ENCODE peak calls at places on chromosomes 2 and 18, in nine cellular contexts. One of them, this sample, is unnamed.
A peak's percentile ranks its signal among the peaks of the same experiment; 100 is the strongest.

GRCh38 chr2:187689372-187689771 is 135.1 kb upstream of the TFPI start:
- DNase-seq in HFFc6: peak; percentile 29
- DNase-seq in OCI-LY7: no peak
- DNase-seq in heart left ventricle: no peak
- DNase-seq in BE2C: no peak
- DNase-seq in stomach: no peak
- DNase-seq in HepG2: no peak
- DNase-seq in mesothelial cell of epicardium: no peak
- DNase-seq in BJ: peak; percentile 5
- DNase-seq in this sample: no peak

GRCh38 chr18:12318857-12319256 is 10.8 kb downstream of the TUBB6 start:
- DNase-seq in HFFc6: no peak
- DNase-seq in OCI-LY7: no peak
- DNase-seq in heart left ventricle: no peak
- DNase-seq in BE2C: no peak
- DNase-seq in stomach: no peak
- DNase-seq in HepG2: no peak
- DNase-seq in mesothelial cell of epicardium: no peak
- DNase-seq in BJ: no peak
- DNase-seq in this sample: no peak

GRCh38 chr18:79924814-79925655 is 26.4 kb downstream of the SLC66A2 start:
- DNase-seq in HFFc6: no peak
- DNase-seq in OCI-LY7: no peak
- DNase-seq in heart left ventricle: peak; percentile 49
- DNase-seq in BE2C: no peak
- DNase-seq in stomach: peak; percentile 21
- DNase-seq in HepG2: no peak
- DNase-seq in mesothelial cell of epicardium: no peak
- DNase-seq in BJ: no peak
- DNase-seq in this sample: peak; percentile 75

GRCh38 chr18:74485860-74486849 is 10.0 kb upstream of the CNDP2 start:
- DNase-seq in HFFc6: no peak
- DNase-seq in OCI-LY7: no peak
- DNase-seq in heart left ventricle: no peak
- DNase-seq in BE2C: no peak
- DNase-seq in stomach: no peak
- DNase-seq in HepG2: no peak
- DNase-seq in mesothelial cell of epicardium: no peak
- DNase-seq in BJ: no peak
- DNase-seq in this sample: peak; percentile 62

GRCh38 chr2:86054539-86055082 is 51.1 kb downstream of the POLR1A start:
- DNase-seq in HFFc6: no peak
- DNase-seq in OCI-LY7: no peak
- DNase-seq in heart left ventricle: no peak
- DNase-seq in BE2C: no peak
- DNase-seq in stomach: no peak
- DNase-seq in HepG2: no peak
- DNase-seq in mesothelial cell of epicardium: no peak
- DNase-seq in BJ: no peak
- DNase-seq in this sample: peak; percentile 73

GRCh38 chr2:197273485-197273884 is 37.1 kb downstream of the ANKRD44 start:
- DNase-seq in HFFc6: no peak
- DNase-seq in OCI-LY7: no peak
- DNase-seq in heart left ventricle: peak; percentile 37
- DNase-seq in BE2C: peak; percentile 57
- DNase-seq in stomach: peak; percentile 90
- DNase-seq in HepG2: no peak
- DNase-seq in mesothelial cell of epicardium: no peak
- DNase-seq in BJ: no peak
- DNase-seq in this sample: no peak

GRCh38 chr2:223538920-223539440 is 63.2 kb downstream of the SCG2 start:
- DNase-seq in HFFc6: no peak
- DNase-seq in OCI-LY7: no peak
- DNase-seq in heart left ventricle: peak; percentile 31
- DNase-seq in BE2C: peak; percentile 52
- DNase-seq in stomach: no peak
- DNase-seq in HepG2: no peak
- DNase-seq in mesothelial cell of epicardium: no peak
- DNase-seq in BJ: no peak
- DNase-seq in this sample: no peak

GRCh38 chr2:141411419-141411818 is 719.4 kb downstream of the LRP1B start:
- DNase-seq in HFFc6: no peak
- DNase-seq in OCI-LY7: no peak
- DNase-seq in heart left ventricle: no peak
- DNase-seq in BE2C: no peak
- DNase-seq in stomach: no peak
- DNase-seq in HepG2: no peak
- DNase-seq in mesothelial cell of epicardium: no peak
- DNase-seq in BJ: no peak
- DNase-seq in this sample: no peak

GRCh38 chr18:74281639-74282358 is 10.0 kb downstream of the CYB5A start:
- DNase-seq in HFFc6: no peak
- DNase-seq in OCI-LY7: no peak
- DNase-seq in heart left ventricle: no peak
- DNase-seq in BE2C: no peak
- DNase-seq in stomach: no peak
- DNase-seq in HepG2: peak; percentile 81
- DNase-seq in mesothelial cell of epicardium: no peak
- DNase-seq in BJ: no peak
- DNase-seq in this sample: no peak

GRCh38 chr2:216742411-216742810 is 47.1 kb upstream of the IGFBP5 start:
- DNase-seq in HFFc6: no peak
- DNase-seq in OCI-LY7: no peak
- DNase-seq in heart left ventricle: peak; percentile 65
- DNase-seq in BE2C: no peak
- DNase-seq in stomach: no peak
- DNase-seq in HepG2: no peak
- DNase-seq in mesothelial cell of epicardium: no peak
- DNase-seq in BJ: no peak
- DNase-seq in this sample: no peak

GRCh38 chr2:172253190-172254052 is 150.7 kb upstream of the DLX2 start:
- DNase-seq in HFFc6: peak; percentile 100
- DNase-seq in OCI-LY7: no peak
- DNase-seq in heart left ventricle: no peak
- DNase-seq in BE2C: peak; percentile 38
- DNase-seq in stomach: peak; percentile 50
- DNase-seq in HepG2: peak; percentile 91
- DNase-seq in mesothelial cell of epicardium: no peak
- DNase-seq in BJ: peak; percentile 95
- DNase-seq in this sample: peak; percentile 89

GRCh38 chr2:20524412-20525040 is 77.7 kb downstream of the RHOB start:
- DNase-seq in HFFc6: no peak
- DNase-seq in OCI-LY7: peak; percentile 65
- DNase-seq in heart left ventricle: peak; percentile 86
- DNase-seq in BE2C: peak; percentile 54
- DNase-seq in stomach: no peak
- DNase-seq in HepG2: no peak
- DNase-seq in mesothelial cell of epicardium: no peak
- DNase-seq in BJ: no peak
- DNase-seq in this sample: no peak

GRCh38 chr18:7921938-7922587 is 354.9 kb downstream of the PTPRM start:
- DNase-seq in HFFc6: peak; percentile 42
- DNase-seq in OCI-LY7: no peak
- DNase-seq in heart left ventricle: no peak
- DNase-seq in BE2C: no peak
- DNase-seq in stomach: no peak
- DNase-seq in HepG2: peak; percentile 76
- DNase-seq in mesothelial cell of epicardium: no peak
- DNase-seq in BJ: no peak
- DNase-seq in this sample: no peak

GRCh38 chr2:162710282-162710891 is 128.2 kb downstream of the KCNH7 start:
- DNase-seq in HFFc6: no peak
- DNase-seq in OCI-LY7: no peak
- DNase-seq in heart left ventricle: no peak
- DNase-seq in BE2C: no peak
- DNase-seq in stomach: peak; percentile 45
- DNase-seq in HepG2: peak; percentile 61
- DNase-seq in mesothelial cell of epicardium: no peak
- DNase-seq in BJ: no peak
- DNase-seq in this sample: no peak

GRCh38 chr2:84314901-84315330 is 144.2 kb downstream of the SUCLG1 start:
- DNase-seq in HFFc6: peak; percentile 71
- DNase-seq in OCI-LY7: peak; percentile 79
- DNase-seq in heart left ventricle: peak; percentile 81
- DNase-seq in BE2C: peak; percentile 77
- DNase-seq in stomach: peak; percentile 91
- DNase-seq in HepG2: peak; percentile 81
- DNase-seq in mesothelial cell of epicardium: peak; percentile 91
- DNase-seq in BJ: no peak
- DNase-seq in this sample: peak; percentile 91
- TF ChIP-seq CTCF in HFFc6: peak; percentile 94
- TF ChIP-seq CTCF in OCI-LY7: peak; percentile 92
- TF ChIP-seq CTCF in heart left ventricle: peak; percentile 86
- TF ChIP-seq CTCF in BE2C: peak; percentile 81
- TF ChIP-seq CTCF in stomach: peak; percentile 79
- TF ChIP-seq CTCF in HepG2: peak; percentile 100
- TF ChIP-seq CTCF in mesothelial cell of epicardium: peak; percentile 84
- TF ChIP-seq CTCF in BJ: peak; percentile 96
- TF ChIP-seq CTCF in this sample: peak; percentile 87

GRCh38 chr18:22332590-22332989 is 85.1 kb downstream of the CTAGE1 start:
- DNase-seq in HFFc6: no peak
- DNase-seq in OCI-LY7: peak; percentile 5
- DNase-seq in heart left ventricle: no peak
- DNase-seq in BE2C: peak; percentile 22
- DNase-seq in stomach: no peak
- DNase-seq in HepG2: peak; percentile 5
- DNase-seq in mesothelial cell of epicardium: no peak
- DNase-seq in BJ: no peak
- DNase-seq in this sample: no peak
- TF ChIP-seq CTCF in HFFc6: peak; percentile 53
- TF ChIP-seq CTCF in OCI-LY7: peak; percentile 51
- TF ChIP-seq CTCF in heart left ventricle: no peak
- TF ChIP-seq CTCF in BE2C: peak; percentile 41
- TF ChIP-seq CTCF in stomach: no peak
- TF ChIP-seq CTCF in HepG2: peak; percentile 26
- TF ChIP-seq CTCF in mesothelial cell of epicardium: no peak
- TF ChIP-seq CTCF in BJ: no peak
- TF ChIP-seq CTCF in this sample: no peak

GRCh38 chr2:231223458-231223970 is 25.1 kb downstream of the ARMC9 start:
- DNase-seq in HFFc6: no peak
- DNase-seq in OCI-LY7: no peak
- DNase-seq in heart left ventricle: no peak
- DNase-seq in BE2C: no peak
- DNase-seq in stomach: no peak
- DNase-seq in HepG2: no peak
- DNase-seq in mesothelial cell of epicardium: no peak
- DNase-seq in BJ: no peak
- DNase-seq in this sample: no peak

GRCh38 chr2:231223001-231223375 is 24.6 kb downstream of the ARMC9 start:
- DNase-seq in HFFc6: no peak
- DNase-seq in OCI-LY7: no peak
- DNase-seq in heart left ventricle: no peak
- DNase-seq in BE2C: no peak
- DNase-seq in stomach: no peak
- DNase-seq in HepG2: no peak
- DNase-seq in mesothelial cell of epicardium: no peak
- DNase-seq in BJ: no peak
- DNase-seq in this sample: no peak

GRCh38 chr2:231228974-231229373 is 30.5 kb downstream of the ARMC9 start:
- DNase-seq in HFFc6: no peak
- DNase-seq in OCI-LY7: peak; percentile 10
- DNase-seq in heart left ventricle: no peak
- DNase-seq in BE2C: peak; percentile 68
- DNase-seq in stomach: no peak
- DNase-seq in HepG2: no peak
- DNase-seq in mesothelial cell of epicardium: no peak
- DNase-seq in BJ: no peak
- DNase-seq in this sample: no peak

GRCh38 chr2:231228223-231228622 is 29.8 kb downstream of the ARMC9 start:
- DNase-seq in HFFc6: no peak
- DNase-seq in OCI-LY7: peak; percentile 78
- DNase-seq in heart left ventricle: no peak
- DNase-seq in BE2C: peak; percentile 82
- DNase-seq in stomach: no peak
- DNase-seq in HepG2: no peak
- DNase-seq in mesothelial cell of epicardium: no peak
- DNase-seq in BJ: no peak
- DNase-seq in this sample: no peak

GRCh38 chr2:231227309-231228162 is 29.1 kb downstream of the ARMC9 start:
- DNase-seq in HFFc6: peak; percentile 83
- DNase-seq in OCI-LY7: peak; percentile 84
- DNase-seq in heart left ventricle: peak; percentile 68
- DNase-seq in BE2C: peak; percentile 77
- DNase-seq in stomach: peak; percentile 55
- DNase-seq in HepG2: peak; percentile 84
- DNase-seq in mesothelial cell of epicardium: no peak
- DNase-seq in BJ: no peak
- DNase-seq in this sample: no peak
- TF ChIP-seq CTCF in HFFc6: peak; percentile 85
- TF ChIP-seq CTCF in OCI-LY7: peak; percentile 97
- TF ChIP-seq CTCF in heart left ventricle: peak; percentile 76
- TF ChIP-seq CTCF in BE2C: peak; percentile 98
- TF ChIP-seq CTCF in stomach: peak; percentile 83
- TF ChIP-seq CTCF in HepG2: peak; percentile 95
- TF ChIP-seq CTCF in mesothelial cell of epicardium: peak; percentile 47
- TF ChIP-seq CTCF in BJ: peak; percentile 79
- TF ChIP-seq CTCF in this sample: peak; percentile 82

GRCh38 chr2:126979039-126979438 is 80.3 kb downstream of the TEX51 start:
- DNase-seq in HFFc6: no peak
- DNase-seq in OCI-LY7: no peak
- DNase-seq in heart left ventricle: no peak
- DNase-seq in BE2C: no peak
- DNase-seq in stomach: no peak
- DNase-seq in HepG2: no peak
- DNase-seq in mesothelial cell of epicardium: no peak
- DNase-seq in BJ: no peak
- DNase-seq in this sample: no peak
- TF ChIP-seq CTCF in HFFc6: no peak
- TF ChIP-seq CTCF in OCI-LY7: no peak
- TF ChIP-seq CTCF in heart left ventricle: no peak
- TF ChIP-seq CTCF in BE2C: no peak
- TF ChIP-seq CTCF in stomach: no peak
- TF ChIP-seq CTCF in HepG2: no peak
- TF ChIP-seq CTCF in mesothelial cell of epicardium: no peak
- TF ChIP-seq CTCF in BJ: no peak
- TF ChIP-seq CTCF in this sample: no peak

DNA sequence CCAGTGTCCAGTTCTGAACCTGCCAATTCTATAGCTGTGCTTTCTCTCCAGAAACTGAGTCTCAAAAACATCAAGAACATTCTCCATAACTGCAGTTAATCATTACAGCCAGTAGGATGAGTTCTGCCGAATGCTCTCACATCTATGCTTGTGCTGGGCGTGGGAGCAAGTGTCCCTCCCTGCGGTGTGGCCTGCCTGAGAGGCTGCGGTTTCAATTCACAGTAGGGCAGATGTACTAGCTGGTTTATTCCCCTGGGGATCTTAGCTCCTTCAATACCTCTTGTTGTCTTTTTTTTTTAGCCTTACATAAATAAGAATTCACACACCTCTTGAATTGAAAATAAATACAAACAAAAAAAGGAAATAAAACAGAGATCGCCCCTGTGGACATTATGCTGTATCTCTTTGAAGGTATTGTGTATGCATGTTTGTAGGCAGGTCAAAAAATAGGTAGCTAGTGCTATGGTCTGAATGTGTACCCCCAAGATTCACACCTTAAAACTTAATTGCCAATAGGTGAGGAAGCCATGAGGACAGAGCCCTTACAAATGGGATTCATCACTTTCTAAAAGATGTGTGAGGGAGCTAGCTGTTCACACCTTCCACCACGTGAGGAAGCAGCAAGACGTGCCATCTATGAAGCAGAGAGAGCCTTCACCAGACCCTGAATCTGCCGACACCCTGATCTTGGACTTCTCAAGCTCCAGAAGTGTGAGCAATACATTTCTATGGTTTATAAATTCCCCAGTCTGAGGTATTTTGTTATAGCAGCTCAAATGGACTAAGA is 74.3 kb downstream of the BCL2L11 start:
- DNase-seq in HFFc6: no peak
- DNase-seq in OCI-LY7: no peak
- DNase-seq in heart left ventricle: no peak
- DNase-seq in BE2C: no peak
- DNase-seq in stomach: no peak
- DNase-seq in HepG2: peak; percentile 39
- DNase-seq in mesothelial cell of epicardium: no peak
- DNase-seq in BJ: no peak
- DNase-seq in this sample: peak; percentile 51
- TF ChIP-seq CTCF in HFFc6: no peak
- TF ChIP-seq CTCF in OCI-LY7: no peak
- TF ChIP-seq CTCF in heart left ventricle: no peak
- TF ChIP-seq CTCF in BE2C: no peak
- TF ChIP-seq CTCF in stomach: no peak
- TF ChIP-seq CTCF in HepG2: peak; percentile 16
- TF ChIP-seq CTCF in mesothelial cell of epicardium: no peak
- TF ChIP-seq CTCF in BJ: no peak
- TF ChIP-seq CTCF in this sample: no peak

This sample was measured in osteocyte.